ENCODE peak calls at places on chromosomes 16 and 17, in five cellular contexts. N is transverse colon, U is OCI-LY7, F is left lung, B is H1. J is an unnamed sample.

GRCh38 chr16:12199524-12199923 is 223.0 kb downstream of the SNX29 start:
- DNase-seq in N (no peak), U (no peak), F (no peak), B (no peak), J (no peak)

GRCh38 chr16:73050115-73051099 is 2.5 kb upstream of the ZFHX3 start:
- DNase-seq in N (no peak), U (no peak), F (no peak), B (no peak), J (no peak)

GRCh38 chr17:1412185-1413110 is 12.4 kb upstream of the YWHAE start:
- DNase-seq in N (no peak), U (no peak), F (peak; percentile 51), B (no peak), J (peak; percentile 43)

GRCh38 chr16:72042157-72042660 is 12.1 kb upstream of the HP start:
- DNase-seq in N (no peak), U (no peak), F (no peak), B (no peak), J (no peak)

GRCh38 chr16:51268237-51268636 is 117.2 kb upstream of the SALL1 start:
- DNase-seq in N (no peak), U (no peak), F (no peak), B (no peak), J (no peak)

GRCh38 chr17:56309897-56310296 is 156.6 kb downstream of the ANKFN1 start:
- DNase-seq in N (no peak), U (no peak), F (no peak), B (no peak), J (no peak)

GRCh38 chr16:22353933-22354541 is 20.4 kb downstream of the CDR2 start:
- DNase-seq in N (no peak), U (no peak), F (no peak), B (no peak), J (no peak)

GRCh38 chr17:43661699-43662431 is at the start of gene MEOX1:
- DNase-seq in N (no peak), U (no peak), F (no peak), B (no peak), J (no peak)

GRCh38 chr16:68486671-68487495 is 38.6 kb upstream of the SMPD3 start:
- DNase-seq in N (peak; percentile 49), U (peak; percentile 67), F (no peak), B (no peak), J (no peak)

DNA sequence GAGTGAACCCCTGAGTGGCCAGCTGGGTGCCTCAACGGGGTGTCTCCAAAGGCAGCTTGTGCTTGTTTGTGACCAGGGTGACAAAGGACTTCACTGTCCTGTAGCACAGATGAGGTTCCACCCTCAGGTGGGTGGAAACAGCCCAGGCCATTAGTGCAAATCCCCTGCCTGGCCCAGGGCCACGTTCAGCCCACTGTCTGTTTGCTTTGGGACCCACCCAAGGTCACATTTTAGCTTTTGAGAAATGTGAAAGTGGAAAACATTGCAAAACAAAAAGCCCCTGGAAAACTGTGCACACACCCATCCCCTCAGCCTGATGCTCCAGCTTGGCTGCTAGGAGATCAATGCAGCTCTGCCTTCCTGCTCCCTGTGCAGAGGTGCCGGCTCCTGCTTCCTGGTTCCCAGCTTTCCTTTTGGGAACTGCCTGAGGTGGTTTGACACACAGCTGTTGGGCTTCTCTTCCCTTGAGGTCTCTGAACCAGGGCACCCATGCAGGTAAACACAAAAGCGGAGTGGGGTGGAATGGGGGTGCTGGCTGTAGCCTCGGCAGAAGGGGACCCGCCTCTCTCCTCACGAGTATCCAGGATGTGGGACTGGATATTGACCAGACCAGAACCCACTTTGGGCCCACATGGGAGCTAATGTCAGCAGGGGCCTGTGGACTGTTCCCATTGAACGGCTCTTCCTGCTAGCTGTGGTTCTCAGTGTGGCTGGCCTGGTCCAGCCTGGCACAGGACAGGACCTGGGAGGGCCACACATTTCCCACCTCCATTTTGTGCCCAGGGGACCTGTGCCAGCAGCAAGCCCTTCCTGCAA is 7.9 kb upstream of the SPHK1 start:
- DNase-seq in N (no peak), U (no peak), F (no peak), B (no peak), J (no peak)
- H3K36me3 ChIP-seq in N (no peaks in the 10 kb centered on the region), U (no peaks in the 10 kb centered on the region), F (no peaks in the 10 kb centered on the region), B (no peaks in the 10 kb centered on the region), J (no peaks in the 10 kb centered on the region)

DNA sequence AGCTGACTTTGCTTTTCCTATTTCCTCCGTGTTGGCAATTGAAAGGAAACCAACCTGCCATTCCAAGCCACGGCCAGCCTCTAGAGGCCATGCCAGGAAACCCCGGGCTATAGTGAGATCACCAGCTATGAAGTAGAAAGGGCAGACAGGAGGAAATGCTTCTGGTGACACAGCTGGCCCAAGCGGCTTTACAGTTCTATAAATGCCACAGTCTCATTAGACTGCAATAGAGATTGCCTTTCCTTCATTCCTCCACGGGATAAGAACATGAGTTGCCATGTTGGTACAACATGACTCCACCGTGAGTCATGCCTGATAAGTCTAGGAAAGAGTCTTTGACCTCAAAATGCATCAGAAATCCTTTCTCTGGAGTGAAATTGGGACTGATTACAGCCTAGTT is 384.9 kb downstream of the GRIN2A start:
- DNase-seq in N (no peak), U (no peak), F (no peak), B (no peak), J (no peak)
- H3K27ac ChIP-seq in N (no peak overlapping the region), U (no peak overlapping the region), F (no peak overlapping the region), B (no peak overlapping the region), J (no peak overlapping the region)

GRCh38 chr17:40352779-40353394 is 11.7 kb downstream of the GJD3 start:
- DNase-seq in N (no peak), U (no peak), F (no peak), B (no peak), J (no peak)

GRCh38 chr17:40350410-40351184 is 13.9 kb downstream of the GJD3 start:
- DNase-seq in N (no peak), U (no peak), F (peak; percentile 34), B (no peak), J (no peak)

GRCh38 chr17:40352044-40352778 is 12.3 kb downstream of the GJD3 start:
- DNase-seq in N (no peak), U (no peak), F (no peak), B (no peak), J (no peak)

GRCh38 chr17:40349477-40350409 is 14.8 kb downstream of the GJD3 start:
- DNase-seq in N (no peak), U (no peak), F (peak; percentile 44), B (no peak), J (peak; percentile 91)

DNA sequence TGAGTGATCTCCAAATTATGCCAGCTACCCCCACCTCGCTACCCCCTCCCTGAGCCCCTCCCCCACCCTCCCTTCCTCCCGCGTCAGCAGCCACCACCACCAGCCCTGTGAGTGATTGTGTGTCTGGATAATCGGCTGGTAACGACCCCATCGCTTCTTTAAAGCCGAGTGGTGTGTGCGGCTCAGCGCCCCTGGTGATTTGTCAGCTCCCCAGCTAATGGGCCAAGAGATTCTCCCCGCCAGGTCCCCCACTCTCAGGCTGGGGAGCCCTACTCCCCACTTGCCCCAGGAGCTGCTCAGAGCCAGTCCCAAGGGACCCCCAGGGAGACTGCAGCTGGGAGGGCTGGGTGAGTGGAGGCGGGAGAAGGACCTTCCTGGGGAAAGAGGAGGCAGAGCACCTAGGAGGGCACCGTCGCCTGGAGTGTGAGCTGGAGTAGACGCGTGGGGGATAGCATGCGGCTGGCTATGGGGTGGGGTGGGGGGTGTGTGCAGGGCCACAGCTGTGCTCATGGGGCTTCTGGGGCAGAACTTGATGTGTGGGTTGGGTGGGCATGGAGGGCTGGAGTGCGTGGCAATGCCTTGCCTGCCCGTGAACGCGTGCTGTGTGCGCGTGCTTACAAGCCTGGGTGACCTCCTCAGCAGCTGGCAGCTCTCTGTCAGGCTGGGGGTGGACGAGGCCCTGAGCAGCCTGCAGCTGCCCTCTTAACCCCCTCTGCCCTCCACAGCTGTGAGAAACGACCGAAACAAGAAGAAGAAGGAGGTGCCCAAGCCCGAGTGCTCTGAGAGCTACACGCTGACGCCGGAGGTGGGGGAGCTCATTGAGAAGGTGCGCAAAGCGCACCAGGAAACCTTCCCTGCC is 13.1 kb downstream of the GJD3 start:
- DNase-seq in N (no peak), U (no peak), F (peak; percentile 33), B (no peak), J (peak; percentile 32)
- H3K4me1 ChIP-seq in N (peaks cover 35% of the 10 kb centered on the region), U (peaks cover 18% of the 10 kb centered on the region), F (peaks cover 40% of the 10 kb centered on the region), B (peaks cover 38% of the 10 kb centered on the region), J (peaks cover 66% of the 10 kb centered on the region)

GRCh38 chr17:62900096-62900495 is 65.9 kb upstream of the TANC2 start:
- DNase-seq in N (no peak), U (no peak), F (no peak), B (no peak), J (no peak)

GRCh38 chr17:62899349-62899748 is 66.7 kb upstream of the TANC2 start:
- DNase-seq in N (no peak), U (no peak), F (peak; percentile 49), B (no peak), J (peak; percentile 45)

GRCh38 chr17:62895650-62896301 is 70.3 kb upstream of the TANC2 start:
- DNase-seq in N (no peak), U (no peak), F (no peak), B (no peak), J (peak; percentile 23)

GRCh38 chr17:62897706-62898105 is 68.3 kb upstream of the TANC2 start:
- DNase-seq in N (no peak), U (no peak), F (no peak), B (no peak), J (no peak)

GRCh38 chr17:62898239-62898864 is 67.7 kb upstream of the TANC2 start:
- DNase-seq in N (no peak), U (no peak), F (no peak), B (no peak), J (no peak)
- H3K36me3 ChIP-seq in N (no peaks in the 10 kb centered on the region), U (no peaks in the 10 kb centered on the region), F (no peaks in the 10 kb centered on the region), B (no peaks in the 10 kb centered on the region), J (no peaks in the 10 kb centered on the region)

GRCh38 chr17:2796164-2797140 is at the start of gene RAP1GAP2:
- DNase-seq in N (peak; percentile 82), U (no peak), F (peak; percentile 88), B (no peak), J (no peak)
- H3K27ac ChIP-seq in N (peak within 1 kb of the TSS; percentile 61), U (no peak within 1 kb of the TSS), F (no peak within 1 kb of the TSS), B (no peak within 1 kb of the TSS), J (no peak within 1 kb of the TSS)

DNA sequence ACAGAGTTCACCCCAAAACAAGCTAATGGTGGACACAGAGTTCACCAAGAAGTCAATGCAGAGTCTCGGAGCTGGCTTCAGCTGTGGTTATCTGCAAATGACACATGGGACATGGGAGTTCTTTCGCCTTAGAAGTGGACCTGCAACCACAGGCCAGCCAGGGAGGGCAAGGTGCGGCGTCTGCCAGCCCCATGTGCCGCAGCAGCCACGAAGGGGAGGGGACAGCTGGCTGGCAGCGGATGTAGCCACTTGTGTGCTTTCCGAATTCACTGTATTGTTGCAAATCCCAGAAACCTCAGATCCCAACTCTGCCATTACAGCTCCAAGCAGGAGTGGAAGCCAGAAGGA is 24.8 kb downstream of the LMF1 start:
- DNase-seq in N (no peak), U (no peak), F (no peak), B (no peak), J (no peak)
- H3K4me1 ChIP-seq in N (no peaks in the 10 kb centered on the region), U (no peaks in the 10 kb centered on the region), F (no peaks in the 10 kb centered on the region), B (no peaks in the 10 kb centered on the region), J (no peaks in the 10 kb centered on the region)

J was measured in adrenal gland.